ENCODE peak calls at places on chromosomes 4 and X, in eight cellular contexts. U is NCI-H1105 treated with DMSO at 0.1 percent for 48 hours, K is GM20000, Q is NCI-H748 treated with DMSO at 0.1 percent for 48 hours, Z is OCI-LY7, D is fibroblast of mammary gland, X is EL, P is AG20443. E is an unnamed sample.

GRCh38 chrX:110421499-110422455 is 63.1 kb downstream of the RTL9 start:
- DNase-seq in U (peak), K (no peak), Q (no peak), Z (no peak), D (no peak), X (no peak), P (no peak), E (no peak)

GRCh38 chr4:179698321-179698720 is 2256.1 kb upstream of the AGA start:
- DNase-seq in U (no peak), K (no peak), Q (no peak), Z (no peak), D (no peak), X (no peak), P (no peak), E (no peak)

GRCh38 chr4:151074416-151074916 is 25.0 kb upstream of the RPS3A start:
- DNase-seq in U (no peak), K (no peak), Q (no peak), Z (no peak), D (no peak), X (no peak), P (no peak), E (no peak)

GRCh38 chr4:107304699-107305286 is 268.7 kb upstream of the DKK2 start:
- DNase-seq in U (peak), K (no peak), Q (no peak), Z (no peak), D (no peak), X (no peak), P (no peak), E (no peak)

GRCh38 chrX:64097891-64098290 is 107.6 kb downstream of the AMER1 start:
- DNase-seq in U (no peak), K (no peak), Q (no peak), Z (no peak), D (no peak), X (no peak), P (no peak), E (no peak)

GRCh38 chr4:82833696-82834313 is 35.2 kb upstream of the SCD5 start:
- DNase-seq in U (no peak), K (no peak), Q (no peak), Z (no peak), D (peak), X (peak), P (peak), E (no peak)

GRCh38 chr4:143653031-143653430 is 47.4 kb downstream of the FREM3 start:
- DNase-seq in U (no peak), K (no peak), Q (no peak), Z (no peak), D (peak), X (no peak), P (no peak), E (no peak)

GRCh38 chr4:8851321-8852117 is 20.1 kb downstream of the HMX1 start:
- DNase-seq in U (no peak), K (no peak), Q (no peak), Z (no peak), D (no peak), X (no peak), P (no peak), E (no peak)

GRCh38 chrX:80022363-80023031 is 7.9 kb downstream of the TBX22 start:
- DNase-seq in U (peak), K (no peak), Q (no peak), Z (no peak), D (no peak), X (no peak), P (no peak), E (no peak)

GRCh38 chr4:123821861-123822260 is 425.3 kb downstream of the SPRY1 start:
- DNase-seq in U (no peak), K (no peak), Q (no peak), Z (no peak), D (no peak), X (peak), P (no peak), E (no peak)

GRCh38 chr4:86741841-86742240 is 107.3 kb downstream of the SLC10A6 start:
- DNase-seq in U (no peak), K (no peak), Q (no peak), Z (no peak), D (no peak), X (no peak), P (no peak), E (no peak)

GRCh38 chr4:122007016-122007415 is 55.2 kb upstream of the TRPC3 start:
- DNase-seq in U (no peak), K (no peak), Q (no peak), Z (no peak), D (no peak), X (no peak), P (no peak), E (no peak)

GRCh38 chr4:158490629-158491028 is 31.1 kb upstream of the RXFP1 start:
- DNase-seq in U (no peak), K (no peak), Q (no peak), Z (no peak), D (no peak), X (peak), P (no peak), E (no peak)

GRCh38 chr4:44629280-44629866 is 22.1 kb downstream of the YIPF7 start:
- DNase-seq in U (peak), K (peak), Q (peak), Z (peak), D (peak), X (peak), P (peak), E (no peak)

GRCh38 chr4:155705664-155706063 is 39.0 kb downstream of the GUCY1A1 start:
- DNase-seq in U (no peak), K (no peak), Q (no peak), Z (no peak), D (peak), X (no peak), P (no peak), E (no peak)

GRCh38 chr4:170476351-170476750 is 386.6 kb upstream of the AADAT start:
- DNase-seq in U (no peak), K (no peak), Q (no peak), Z (no peak), D (no peak), X (peak), P (no peak), E (no peak)

GRCh38 chrX:68498044-68498507 is 775 bp upstream of the YIPF6 start:
- DNase-seq in U (no peak), K (no peak), Q (no peak), Z (peak), D (peak), X (no peak), P (no peak), E (no peak)

GRCh38 chrX:24760601-24761000 is 66.9 kb downstream of the POLA1 start:
- DNase-seq in U (no peak), K (no peak), Q (no peak), Z (no peak), D (peak), X (peak), P (peak), E (no peak)

GRCh38 chrX:21993265-21993664 is 38.9 kb upstream of the PHEX start:
- DNase-seq in U (no peak), K (peak), Q (no peak), Z (no peak), D (no peak), X (no peak), P (no peak), E (peak)

GRCh38 chr4:7049295-7049694 is 6.1 kb downstream of the TADA2B start:
- DNase-seq in U (no peak), K (no peak), Q (no peak), Z (no peak), D (no peak), X (no peak), P (no peak), E (no peak)

GRCh38 chr4:119525005-119525749 is 103.4 kb downstream of the PDE5A start:
- DNase-seq in U (no peak), K (no peak), Q (no peak), Z (no peak), D (peak), X (peak), P (peak), E (no peak)

GRCh38 chr4:103054030-103054429 is 22.5 kb downstream of the SLC9B2 start:
- DNase-seq in U (no peak), K (no peak), Q (no peak), Z (no peak), D (peak), X (no peak), P (no peak), E (no peak)

GRCh38 chr4:131430302-131430701 is 1718.8 kb upstream of the PCDH10 start:
- DNase-seq in U (no peak), K (no peak), Q (no peak), Z (peak), D (no peak), X (no peak), P (no peak), E (no peak)

GRCh38 chr4:153518001-153518400 is 51.8 kb downstream of the TMEM131L start:
- DNase-seq in U (no peak), K (no peak), Q (no peak), Z (no peak), D (no peak), X (no peak), P (no peak), E (no peak)

E was measured in upper lobe of right lung.